ENCODE peak calls at places on chromosomes 16 and 17, in six cellular contexts. One of them, this sample, is unnamed.

GRCh38 chr17:72063756-72064461 is 56.9 kb upstream of the SOX9 start:
- DNase-seq in activated naive CD8-positive, alpha-beta T cell treated with anti-CD3 and anti-CD28 coated beads, Interleukin-2, amount 50 U/mL, for 24 hours: no peak
- DNase-seq in aorta: no peak
- DNase-seq in hypothalamus: no peak
- DNase-seq in NCI-H1930: no peak
- DNase-seq in stimulated activated naive CD8-positive, alpha-beta T cell treated with anti-CD3 and anti-CD28 coated beads, Interleukin-15, amount 100 ng/mL, for 72 hours: no peak
- DNase-seq in this sample: no peak

GRCh38 chr17:16962804-16963203 is 9.1 kb downstream of the TNFRSF13B start:
- DNase-seq in activated naive CD8-positive, alpha-beta T cell treated with anti-CD3 and anti-CD28 coated beads, Interleukin-2, amount 50 U/mL, for 24 hours: no peak
- DNase-seq in aorta: no peak
- DNase-seq in hypothalamus: no peak
- DNase-seq in NCI-H1930: no peak
- DNase-seq in stimulated activated naive CD8-positive, alpha-beta T cell treated with anti-CD3 and anti-CD28 coated beads, Interleukin-15, amount 100 ng/mL, for 72 hours: no peak
- DNase-seq in this sample: no peak

GRCh38 chr17:27529230-27529796 is 73.1 kb downstream of the KSR1 start:
- DNase-seq in activated naive CD8-positive, alpha-beta T cell treated with anti-CD3 and anti-CD28 coated beads, Interleukin-2, amount 50 U/mL, for 24 hours: no peak
- DNase-seq in aorta: no peak
- DNase-seq in hypothalamus: no peak
- DNase-seq in NCI-H1930: peak; percentile 48
- DNase-seq in stimulated activated naive CD8-positive, alpha-beta T cell treated with anti-CD3 and anti-CD28 coated beads, Interleukin-15, amount 100 ng/mL, for 72 hours: peak; percentile 67
- DNase-seq in this sample: peak; percentile 76

GRCh38 chr17:63842173-63842539 is 329 bp downstream of the SMARCD2 start:
- DNase-seq in activated naive CD8-positive, alpha-beta T cell treated with anti-CD3 and anti-CD28 coated beads, Interleukin-2, amount 50 U/mL, for 24 hours: no peak
- DNase-seq in aorta: peak; percentile 72
- DNase-seq in hypothalamus: no peak
- DNase-seq in NCI-H1930: no peak
- DNase-seq in stimulated activated naive CD8-positive, alpha-beta T cell treated with anti-CD3 and anti-CD28 coated beads, Interleukin-15, amount 100 ng/mL, for 72 hours: no peak
- DNase-seq in this sample: no peak

GRCh38 chr16:11587643-11588247 is 1.0 kb upstream of the LITAF start:
- DNase-seq in activated naive CD8-positive, alpha-beta T cell treated with anti-CD3 and anti-CD28 coated beads, Interleukin-2, amount 50 U/mL, for 24 hours: no peak
- DNase-seq in aorta: peak; percentile 50
- DNase-seq in hypothalamus: no peak
- DNase-seq in NCI-H1930: no peak
- DNase-seq in stimulated activated naive CD8-positive, alpha-beta T cell treated with anti-CD3 and anti-CD28 coated beads, Interleukin-15, amount 100 ng/mL, for 72 hours: no peak
- DNase-seq in this sample: no peak

GRCh38 chr17:59357219-59357699 is 25.8 kb downstream of the YPEL2 start:
- DNase-seq in activated naive CD8-positive, alpha-beta T cell treated with anti-CD3 and anti-CD28 coated beads, Interleukin-2, amount 50 U/mL, for 24 hours: no peak
- DNase-seq in aorta: no peak
- DNase-seq in hypothalamus: no peak
- DNase-seq in NCI-H1930: no peak
- DNase-seq in stimulated activated naive CD8-positive, alpha-beta T cell treated with anti-CD3 and anti-CD28 coated beads, Interleukin-15, amount 100 ng/mL, for 72 hours: no peak
- DNase-seq in this sample: no peak

GRCh38 chr17:34291721-34292348 is 6.3 kb downstream of the CCL11 start:
- DNase-seq in activated naive CD8-positive, alpha-beta T cell treated with anti-CD3 and anti-CD28 coated beads, Interleukin-2, amount 50 U/mL, for 24 hours: no peak
- DNase-seq in aorta: no peak
- DNase-seq in hypothalamus: no peak
- DNase-seq in NCI-H1930: no peak
- DNase-seq in stimulated activated naive CD8-positive, alpha-beta T cell treated with anti-CD3 and anti-CD28 coated beads, Interleukin-15, amount 100 ng/mL, for 72 hours: no peak
- DNase-seq in this sample: no peak

GRCh38 chr17:17892009-17892408 is 55.2 kb upstream of the SREBF1 start:
- DNase-seq in activated naive CD8-positive, alpha-beta T cell treated with anti-CD3 and anti-CD28 coated beads, Interleukin-2, amount 50 U/mL, for 24 hours: no peak
- DNase-seq in aorta: no peak
- DNase-seq in hypothalamus: no peak
- DNase-seq in NCI-H1930: no peak
- DNase-seq in stimulated activated naive CD8-positive, alpha-beta T cell treated with anti-CD3 and anti-CD28 coated beads, Interleukin-15, amount 100 ng/mL, for 72 hours: no peak
- DNase-seq in this sample: no peak

GRCh38 chr16:14347706-14348105 is 276.6 kb downstream of the MRTFB start:
- DNase-seq in activated naive CD8-positive, alpha-beta T cell treated with anti-CD3 and anti-CD28 coated beads, Interleukin-2, amount 50 U/mL, for 24 hours: no peak
- DNase-seq in aorta: no peak
- DNase-seq in hypothalamus: no peak
- DNase-seq in NCI-H1930: no peak
- DNase-seq in stimulated activated naive CD8-positive, alpha-beta T cell treated with anti-CD3 and anti-CD28 coated beads, Interleukin-15, amount 100 ng/mL, for 72 hours: no peak
- DNase-seq in this sample: no peak

GRCh38 chr17:77128895-77129567 is 11.7 kb upstream of the SEC14L1 start:
- DNase-seq in activated naive CD8-positive, alpha-beta T cell treated with anti-CD3 and anti-CD28 coated beads, Interleukin-2, amount 50 U/mL, for 24 hours: no peak
- DNase-seq in aorta: no peak
- DNase-seq in hypothalamus: no peak
- DNase-seq in NCI-H1930: no peak
- DNase-seq in stimulated activated naive CD8-positive, alpha-beta T cell treated with anti-CD3 and anti-CD28 coated beads, Interleukin-15, amount 100 ng/mL, for 72 hours: no peak
- DNase-seq in this sample: no peak

GRCh38 chr17:79003661-79004411 is 5.7 kb downstream of the CANT1 start:
- DNase-seq in activated naive CD8-positive, alpha-beta T cell treated with anti-CD3 and anti-CD28 coated beads, Interleukin-2, amount 50 U/mL, for 24 hours: no peak
- DNase-seq in aorta: no peak
- DNase-seq in hypothalamus: no peak
- DNase-seq in NCI-H1930: no peak
- DNase-seq in stimulated activated naive CD8-positive, alpha-beta T cell treated with anti-CD3 and anti-CD28 coated beads, Interleukin-15, amount 100 ng/mL, for 72 hours: no peak
- DNase-seq in this sample: no peak

GRCh38 chr16:65975049-65975708 is 391.3 kb upstream of the CDH5 start:
- DNase-seq in activated naive CD8-positive, alpha-beta T cell treated with anti-CD3 and anti-CD28 coated beads, Interleukin-2, amount 50 U/mL, for 24 hours: no peak
- DNase-seq in aorta: no peak
- DNase-seq in hypothalamus: no peak
- DNase-seq in NCI-H1930: no peak
- DNase-seq in stimulated activated naive CD8-positive, alpha-beta T cell treated with anti-CD3 and anti-CD28 coated beads, Interleukin-15, amount 100 ng/mL, for 72 hours: no peak
- DNase-seq in this sample: peak; percentile 71

GRCh38 chr16:58503863-58504688 is 4.1 kb downstream of the NDRG4 start:
- DNase-seq in activated naive CD8-positive, alpha-beta T cell treated with anti-CD3 and anti-CD28 coated beads, Interleukin-2, amount 50 U/mL, for 24 hours: no peak
- DNase-seq in aorta: no peak
- DNase-seq in hypothalamus: no peak
- DNase-seq in NCI-H1930: no peak
- DNase-seq in stimulated activated naive CD8-positive, alpha-beta T cell treated with anti-CD3 and anti-CD28 coated beads, Interleukin-15, amount 100 ng/mL, for 72 hours: no peak
- DNase-seq in this sample: no peak

GRCh38 chr17:74785096-74785980 is 9.2 kb upstream of the NAT9 start:
- DNase-seq in activated naive CD8-positive, alpha-beta T cell treated with anti-CD3 and anti-CD28 coated beads, Interleukin-2, amount 50 U/mL, for 24 hours: peak; percentile 20
- DNase-seq in aorta: no peak
- DNase-seq in hypothalamus: no peak
- DNase-seq in NCI-H1930: no peak
- DNase-seq in stimulated activated naive CD8-positive, alpha-beta T cell treated with anti-CD3 and anti-CD28 coated beads, Interleukin-15, amount 100 ng/mL, for 72 hours: peak; percentile 48
- DNase-seq in this sample: no peak

GRCh38 chr16:72895951-72896350 is 152.0 kb downstream of the ZFHX3 start:
- DNase-seq in activated naive CD8-positive, alpha-beta T cell treated with anti-CD3 and anti-CD28 coated beads, Interleukin-2, amount 50 U/mL, for 24 hours: no peak
- DNase-seq in aorta: no peak
- DNase-seq in hypothalamus: no peak
- DNase-seq in NCI-H1930: no peak
- DNase-seq in stimulated activated naive CD8-positive, alpha-beta T cell treated with anti-CD3 and anti-CD28 coated beads, Interleukin-15, amount 100 ng/mL, for 72 hours: no peak
- DNase-seq in this sample: no peak

GRCh38 chr16:21159281-21159951 is 942 bp downstream of the LDAF1 start:
- DNase-seq in activated naive CD8-positive, alpha-beta T cell treated with anti-CD3 and anti-CD28 coated beads, Interleukin-2, amount 50 U/mL, for 24 hours: peak; percentile 19
- DNase-seq in aorta: peak; percentile 61
- DNase-seq in hypothalamus: no peak
- DNase-seq in NCI-H1930: no peak
- DNase-seq in stimulated activated naive CD8-positive, alpha-beta T cell treated with anti-CD3 and anti-CD28 coated beads, Interleukin-15, amount 100 ng/mL, for 72 hours: no peak
- DNase-seq in this sample: peak; percentile 16

GRCh38 chr17:80845121-80845862 is 146.3 kb upstream of the CHMP6 start:
- DNase-seq in activated naive CD8-positive, alpha-beta T cell treated with anti-CD3 and anti-CD28 coated beads, Interleukin-2, amount 50 U/mL, for 24 hours: no peak
- DNase-seq in aorta: no peak
- DNase-seq in hypothalamus: no peak
- DNase-seq in NCI-H1930: no peak
- DNase-seq in stimulated activated naive CD8-positive, alpha-beta T cell treated with anti-CD3 and anti-CD28 coated beads, Interleukin-15, amount 100 ng/mL, for 72 hours: no peak
- DNase-seq in this sample: no peak

GRCh38 chr17:50028207-50029120 is 27.4 kb upstream of the ITGA3 start:
- DNase-seq in activated naive CD8-positive, alpha-beta T cell treated with anti-CD3 and anti-CD28 coated beads, Interleukin-2, amount 50 U/mL, for 24 hours: no peak
- DNase-seq in aorta: peak; percentile 70
- DNase-seq in hypothalamus: no peak
- DNase-seq in NCI-H1930: no peak
- DNase-seq in stimulated activated naive CD8-positive, alpha-beta T cell treated with anti-CD3 and anti-CD28 coated beads, Interleukin-15, amount 100 ng/mL, for 72 hours: no peak
- DNase-seq in this sample: no peak

GRCh38 chr17:1733047-1733357 is 8.5 kb downstream of the WDR81 start:
- DNase-seq in activated naive CD8-positive, alpha-beta T cell treated with anti-CD3 and anti-CD28 coated beads, Interleukin-2, amount 50 U/mL, for 24 hours: no peak
- DNase-seq in aorta: no peak
- DNase-seq in hypothalamus: no peak
- DNase-seq in NCI-H1930: no peak
- DNase-seq in stimulated activated naive CD8-positive, alpha-beta T cell treated with anti-CD3 and anti-CD28 coated beads, Interleukin-15, amount 100 ng/mL, for 72 hours: no peak
- DNase-seq in this sample: no peak

GRCh38 chr16:30377050-30377811 is 2.6 kb downstream of the MYL11 start:
- DNase-seq in activated naive CD8-positive, alpha-beta T cell treated with anti-CD3 and anti-CD28 coated beads, Interleukin-2, amount 50 U/mL, for 24 hours: no peak
- DNase-seq in aorta: no peak
- DNase-seq in hypothalamus: no peak
- DNase-seq in NCI-H1930: no peak
- DNase-seq in stimulated activated naive CD8-positive, alpha-beta T cell treated with anti-CD3 and anti-CD28 coated beads, Interleukin-15, amount 100 ng/mL, for 72 hours: no peak
- DNase-seq in this sample: no peak

GRCh38 chr17:30219833-30220232 is 15.7 kb downstream of the SLC6A4 start:
- DNase-seq in activated naive CD8-positive, alpha-beta T cell treated with anti-CD3 and anti-CD28 coated beads, Interleukin-2, amount 50 U/mL, for 24 hours: no peak
- DNase-seq in aorta: no peak
- DNase-seq in hypothalamus: no peak
- DNase-seq in NCI-H1930: no peak
- DNase-seq in stimulated activated naive CD8-positive, alpha-beta T cell treated with anti-CD3 and anti-CD28 coated beads, Interleukin-15, amount 100 ng/mL, for 72 hours: no peak
- DNase-seq in this sample: no peak

GRCh38 chr16:76204249-76204648 is 73.0 kb upstream of the CNTNAP4 start:
- DNase-seq in activated naive CD8-positive, alpha-beta T cell treated with anti-CD3 and anti-CD28 coated beads, Interleukin-2, amount 50 U/mL, for 24 hours: no peak
- DNase-seq in aorta: no peak
- DNase-seq in hypothalamus: no peak
- DNase-seq in NCI-H1930: no peak
- DNase-seq in stimulated activated naive CD8-positive, alpha-beta T cell treated with anti-CD3 and anti-CD28 coated beads, Interleukin-15, amount 100 ng/mL, for 72 hours: no peak
- DNase-seq in this sample: no peak

GRCh38 chr17:34981538-34982241 is 1.4 kb downstream of the LIG3 start:
- DNase-seq in activated naive CD8-positive, alpha-beta T cell treated with anti-CD3 and anti-CD28 coated beads, Interleukin-2, amount 50 U/mL, for 24 hours: no peak
- DNase-seq in aorta: no peak
- DNase-seq in hypothalamus: no peak
- DNase-seq in NCI-H1930: no peak
- DNase-seq in stimulated activated naive CD8-positive, alpha-beta T cell treated with anti-CD3 and anti-CD28 coated beads, Interleukin-15, amount 100 ng/mL, for 72 hours: no peak
- DNase-seq in this sample: peak; percentile 81

GRCh38 chr17:17820046-17820445 is 16.7 kb downstream of the SREBF1 start:
- DNase-seq in activated naive CD8-positive, alpha-beta T cell treated with anti-CD3 and anti-CD28 coated beads, Interleukin-2, amount 50 U/mL, for 24 hours: no peak
- DNase-seq in aorta: no peak
- DNase-seq in hypothalamus: no peak
- DNase-seq in NCI-H1930: no peak
- DNase-seq in stimulated activated naive CD8-positive, alpha-beta T cell treated with anti-CD3 and anti-CD28 coated beads, Interleukin-15, amount 100 ng/mL, for 72 hours: no peak
- DNase-seq in this sample: no peak

GRCh38 chr17:10661377-10661906 is 4.3 kb upstream of the MYH3 start:
- DNase-seq in activated naive CD8-positive, alpha-beta T cell treated with anti-CD3 and anti-CD28 coated beads, Interleukin-2, amount 50 U/mL, for 24 hours: no peak
- DNase-seq in aorta: no peak
- DNase-seq in hypothalamus: no peak
- DNase-seq in NCI-H1930: no peak
- DNase-seq in stimulated activated naive CD8-positive, alpha-beta T cell treated with anti-CD3 and anti-CD28 coated beads, Interleukin-15, amount 100 ng/mL, for 72 hours: no peak
- DNase-seq in this sample: no peak

GRCh38 chr17:55654015-55654414 is 68.6 kb downstream of the TMEM100 start:
- DNase-seq in activated naive CD8-positive, alpha-beta T cell treated with anti-CD3 and anti-CD28 coated beads, Interleukin-2, amount 50 U/mL, for 24 hours: no peak
- DNase-seq in aorta: no peak
- DNase-seq in hypothalamus: no peak
- DNase-seq in NCI-H1930: no peak
- DNase-seq in stimulated activated naive CD8-positive, alpha-beta T cell treated with anti-CD3 and anti-CD28 coated beads, Interleukin-15, amount 100 ng/mL, for 72 hours: no peak
- DNase-seq in this sample: no peak

GRCh38 chr16:72066747-72067146 is 3.7 kb downstream of the HPR start:
- DNase-seq in activated naive CD8-positive, alpha-beta T cell treated with anti-CD3 and anti-CD28 coated beads, Interleukin-2, amount 50 U/mL, for 24 hours: no peak
- DNase-seq in aorta: no peak
- DNase-seq in hypothalamus: peak; percentile 45
- DNase-seq in NCI-H1930: no peak
- DNase-seq in stimulated activated naive CD8-positive, alpha-beta T cell treated with anti-CD3 and anti-CD28 coated beads, Interleukin-15, amount 100 ng/mL, for 72 hours: no peak
- DNase-seq in this sample: peak; percentile 74

GRCh38 chr16:62927122-62927521 is 890.9 kb upstream of the CDH8 start:
- DNase-seq in activated naive CD8-positive, alpha-beta T cell treated with anti-CD3 and anti-CD28 coated beads, Interleukin-2, amount 50 U/mL, for 24 hours: no peak
- DNase-seq in aorta: no peak
- DNase-seq in hypothalamus: no peak
- DNase-seq in NCI-H1930: no peak
- DNase-seq in stimulated activated naive CD8-positive, alpha-beta T cell treated with anti-CD3 and anti-CD28 coated beads, Interleukin-15, amount 100 ng/mL, for 72 hours: no peak
- DNase-seq in this sample: no peak

GRCh38 chr17:43132117-43132516 is 7.0 kb upstream of the BRCA1 start:
- DNase-seq in activated naive CD8-positive, alpha-beta T cell treated with anti-CD3 and anti-CD28 coated beads, Interleukin-2, amount 50 U/mL, for 24 hours: no peak
- DNase-seq in aorta: no peak
- DNase-seq in hypothalamus: no peak
- DNase-seq in NCI-H1930: no peak
- DNase-seq in stimulated activated naive CD8-positive, alpha-beta T cell treated with anti-CD3 and anti-CD28 coated beads, Interleukin-15, amount 100 ng/mL, for 72 hours: no peak
- DNase-seq in this sample: no peak

GRCh38 chr17:79852748-79853147 is 13.5 kb upstream of the CBX4 start:
- DNase-seq in activated naive CD8-positive, alpha-beta T cell treated with anti-CD3 and anti-CD28 coated beads, Interleukin-2, amount 50 U/mL, for 24 hours: no peak
- DNase-seq in aorta: no peak
- DNase-seq in hypothalamus: no peak
- DNase-seq in NCI-H1930: no peak
- DNase-seq in stimulated activated naive CD8-positive, alpha-beta T cell treated with anti-CD3 and anti-CD28 coated beads, Interleukin-15, amount 100 ng/mL, for 72 hours: no peak
- DNase-seq in this sample: no peak

This sample was measured in erythroblast.